ENCODE peak calls at places on chromosomes 1 and 21, in eight cellular contexts. G is ovary, Z is fibroblast of lung, A is HFF-Myc, U is Caki2, M is pancreas, J is NCI-H1092, I is T-cell. S is an unnamed sample.

GRCh38 chr1:226666714-226667113 is 72.4 kb downstream of the ITPKB start:
- DNase-seq in M (no peak), Z (no peak), A (no peak), U (no peak), G (no peak), I (no peak), J (no peak), S (no peak)

GRCh38 chr1:30328100-30328370 is 395.4 kb downstream of the MATN1 start:
- DNase-seq in G (no peak), A (no peak), I (no peak), Z (no peak), U (no peak), M (no peak), J (no peak), S (no peak)

GRCh38 chr1:154936416-154937050 is at the start of gene PMVK:
- DNase-seq in G (peak; percentile 97), A (peak; percentile 87), J (peak; percentile 95), M (peak; percentile 92), Z (peak; percentile 98), U (peak; percentile 97), I (peak; percentile 97), S (peak; percentile 98)

GRCh38 chr1:112017183-112017582 is 27.7 kb upstream of the KCND3 start:
- DNase-seq in U (no peak), A (no peak), G (no peak), I (no peak), Z (no peak), M (no peak), J (no peak), S (no peak)

GRCh38 chr1:203149188-203149840 is 21.8 kb downstream of the ADORA1 start:
- DNase-seq in J (no peak), Z (no peak), M (no peak), G (no peak), U (no peak), I (no peak), A (no peak), S (no peak)

GRCh38 chr1:221712198-221712684 is 29.6 kb downstream of the DUSP10 start:
- DNase-seq in J (no peak), G (no peak), U (peak; percentile 78), Z (peak; percentile 87), M (no peak), A (peak; percentile 80), I (peak; percentile 60), S (no peak)

GRCh38 chr1:27542463-27543273 is 52.7 kb upstream of the WASF2 start:
- DNase-seq in M (no peak), Z (peak; percentile 47), U (peak; percentile 98), J (no peak), A (no peak), I (no peak), G (peak; percentile 58), S (no peak)

GRCh38 chr1:225668222-225668621 is 15.3 kb upstream of the ENAH start:
- DNase-seq in A (no peak), I (no peak), Z (no peak), J (no peak), U (no peak), G (no peak), M (no peak), S (no peak)

GRCh38 chr1:161066694-161067093 is 3.0 kb downstream of the ARHGAP30 start:
- DNase-seq in A (no peak), I (no peak), Z (no peak), U (no peak), G (no peak), M (no peak), J (no peak), S (no peak)

GRCh38 chr1:1540817-1541628 is 599 bp upstream of the TMEM240 start:
- DNase-seq in M (no peak), Z (no peak), J (no peak), G (no peak), A (no peak), U (no peak), I (no peak), S (no peak)

GRCh38 chr1:15154480-15155036 is 1.0 kb downstream of the TMEM51 start:
- DNase-seq in G (peak; percentile 70), U (peak; percentile 57), M (peak; percentile 88), A (no peak), I (no peak), Z (no peak), J (no peak), S (no peak)

GRCh38 chr1:171879556-171879955 is 38.3 kb downstream of the DNM3 start:
- DNase-seq in J (no peak), Z (no peak), G (no peak), M (no peak), U (no peak), A (no peak), I (no peak), S (no peak)

GRCh38 chr21:14603202-14603601 is 57.1 kb upstream of the SAMSN1 start:
- DNase-seq in I (no peak), U (no peak), Z (peak; percentile 52), M (no peak), J (no peak), G (no peak), A (no peak), S (no peak)

GRCh38 chr1:226646870-226647449 is 92.1 kb downstream of the ITPKB start:
- DNase-seq in M (no peak), A (no peak), U (no peak), G (no peak), I (no peak), Z (no peak), J (no peak), S (no peak)

GRCh38 chr1:183578846-183579245 is 11.4 kb downstream of the NCF2 start:
- DNase-seq in G (no peak), M (no peak), A (no peak), Z (no peak), U (no peak), J (no peak), I (no peak), S (no peak)

GRCh38 chr21:18812308-18812707 is 408.7 kb upstream of the TMPRSS15 start:
- DNase-seq in J (no peak), M (no peak), I (no peak), Z (no peak), U (no peak), A (no peak), G (no peak), S (no peak)

GRCh38 chr1:24619376-24619775 is 23.7 kb upstream of the SRRM1 start:
- DNase-seq in J (no peak), G (no peak), I (no peak), U (no peak), A (no peak), M (no peak), Z (no peak), S (peak; percentile 49)

GRCh38 chr1:89974701-89975470 is 20.0 kb upstream of the ZNF326 start:
- DNase-seq in M (no peak), A (no peak), G (peak; percentile 50), Z (peak; percentile 96), U (no peak), I (no peak), J (no peak), S (no peak)

S was measured in NCI-H2227 treated with DMSO at 0.1 percent for 48 hours.